ENCODE peak calls at places on chromosomes 16 and 17, in five cellular contexts. Q, E, C, A and L are unnamed samples.

GRCh38 chr17:45584092-45585036 is 93.8 kb upstream of the PLEKHM1 start:
- DNase-seq in Q (peak), E (peak), C (peak), A (peak), L (peak)

GRCh38 chr16:84841787-84842300 is 22.1 kb downstream of the CRISPLD2 start:
- DNase-seq in Q (no peak), E (no peak), C (no peak), A (no peak), L (no peak)

GRCh38 chr17:10875411-10875810 is 37.5 kb upstream of the PIRT start:
- DNase-seq in Q (no peak), E (no peak), C (no peak), A (no peak), L (no peak)

GRCh38 chr17:12789976-12790805 is 893 bp downstream of the ARHGAP44 start:
- DNase-seq in Q (no peak), E (peak), C (no peak), A (no peak), L (no peak)

GRCh38 chr16:10738231-10739077 is 5.2 kb upstream of the NUBP1 start:
- DNase-seq in Q (no peak), E (peak), C (peak), A (peak), L (peak)

GRCh38 chr16:528111-529011 is 849 bp downstream of the CAPN15 start:
- DNase-seq in Q (no peak), E (peak), C (peak), A (no peak), L (no peak)

GRCh38 chr17:77036136-77036840 is 104.5 kb upstream of the SEC14L1 start:
- DNase-seq in Q (no peak), E (no peak), C (no peak), A (no peak), L (no peak)

GRCh38 chr16:82011199-82011641 is at the start of gene SDR42E1:
- DNase-seq in Q (no peak), E (peak), C (no peak), A (no peak), L (peak)

GRCh38 chr16:90078594-90078895 is 1.4 kb upstream of the PRDM7 start:
- DNase-seq in Q (no peak), E (no peak), C (no peak), A (no peak), L (no peak)

GRCh38 chr17:16255481-16255901 is 38.5 kb downstream of the PIGL start:
- DNase-seq in Q (no peak), E (peak), C (no peak), A (peak), L (no peak)

GRCh38 chr16:35562919-35563318 is 2103.5 kb downstream of the TP53TG3F start:
- DNase-seq in Q (peak), E (no peak), C (no peak), A (no peak), L (no peak)

GRCh38 chr17:42247734-42248133 is 28.5 kb downstream of the STAT5B start:
- DNase-seq in Q (no peak), E (no peak), C (no peak), A (peak), L (no peak)

GRCh38 chr16:4487955-4488481 is 11.8 kb downstream of the HMOX2 start:
- DNase-seq in Q (no peak), E (no peak), C (no peak), A (no peak), L (no peak)

GRCh38 chr16:75322706-75323105 is 71.3 kb upstream of the BCAR1 start:
- DNase-seq in Q (no peak), E (no peak), C (no peak), A (no peak), L (no peak)

GRCh38 chr17:40341808-40342574 is 22.5 kb downstream of the GJD3 start:
- DNase-seq in Q (no peak), E (peak), C (no peak), A (peak), L (no peak)

GRCh38 chr16:73000020-73000906 is 47.7 kb downstream of the ZFHX3 start:
- DNase-seq in Q (no peak), E (no peak), C (peak), A (peak), L (no peak)

GRCh38 chr17:37182786-37183185 is 193.0 kb upstream of the C17orf78 start:
- DNase-seq in Q (no peak), E (no peak), C (no peak), A (no peak), L (no peak)

GRCh38 chr16:56930516-56931252 is 1.3 kb upstream of the HERPUD1 start:
- DNase-seq in Q (no peak), E (no peak), C (no peak), A (no peak), L (no peak)

GRCh38 chr16:85641305-85641704 is 28.2 kb downstream of the GSE1 start:
- DNase-seq in Q (no peak), E (no peak), C (no peak), A (no peak), L (no peak)

GRCh38 chr16:49492090-49492801 is 118.6 kb downstream of the C16orf78 start:
- DNase-seq in Q (no peak), E (peak), C (no peak), A (no peak), L (peak)

GRCh38 chr16:49589721-49590120 is 216.1 kb downstream of the C16orf78 start:
- DNase-seq in Q (no peak), E (no peak), C (no peak), A (no peak), L (no peak)

GRCh38 chr16:71855937-71856662 is 10.3 kb downstream of the ATXN1L start:
- DNase-seq in Q (no peak), E (no peak), C (no peak), A (no peak), L (no peak)

GRCh38 chr16:73129455-73129854 is 81.5 kb upstream of the ZFHX3 start:
- DNase-seq in Q (no peak), E (no peak), C (no peak), A (no peak), L (no peak)

GRCh38 chr16:29154100-29154499 is 169.2 kb downstream of the LAT start:
- DNase-seq in Q (no peak), E (no peak), C (no peak), A (no peak), L (no peak)

GRCh38 chr17:55416470-55417052 is 5.1 kb downstream of the MMD start:
- DNase-seq in Q (no peak), E (no peak), C (no peak), A (no peak), L (no peak)

GRCh38 chr17:45857977-45858708 is 13.5 kb downstream of the SPPL2C start:
- DNase-seq in Q (no peak), E (no peak), C (no peak), A (peak), L (no peak)

GRCh38 chr17:50507871-50508572 is at the start of gene MYCBPAP:
- DNase-seq in Q (peak), E (peak), C (peak), A (no peak), L (peak)
- TF ChIP-seq POLR2A in Q (no peak), E (peak), C (no peak), A (no peak), L (peak)

GRCh38 chr17:35129154-35129972 is 7.9 kb downstream of the FNDC8 start:
- DNase-seq in Q (no peak), E (no peak), C (no peak), A (no peak), L (no peak)

GRCh38 chr17:35129973-35130351 is 8.5 kb downstream of the FNDC8 start:
- DNase-seq in Q (no peak), E (no peak), C (no peak), A (no peak), L (no peak)

GRCh38 chr17:35127751-35128514 is 6.5 kb downstream of the FNDC8 start:
- DNase-seq in Q (no peak), E (peak), C (peak), A (no peak), L (no peak)

GRCh38 chr17:35132099-35132498 is 10.0 kb downstream of the NLE1 start:
- DNase-seq in Q (no peak), E (no peak), C (no peak), A (no peak), L (no peak)

DNA sequence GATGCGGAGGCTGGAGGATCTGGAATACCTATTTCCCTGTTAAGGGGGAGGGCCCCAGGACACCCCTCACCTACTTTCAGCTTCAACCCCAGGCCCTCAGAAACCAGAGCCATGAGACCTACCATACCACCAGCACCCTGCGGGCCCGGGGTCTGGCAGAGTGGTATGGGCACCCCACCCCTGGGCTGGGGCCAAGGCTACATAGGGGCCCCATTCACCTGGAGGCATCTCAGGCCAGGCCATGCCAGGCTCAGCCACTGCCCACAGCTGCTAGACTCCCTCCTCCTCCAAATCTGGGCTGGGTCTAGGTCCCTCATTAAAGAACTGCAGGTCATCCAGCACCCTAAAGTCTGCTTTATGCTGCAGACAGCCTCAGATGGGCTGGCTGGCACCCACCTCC is 9.0 kb downstream of the FNDC8 start:
- DNase-seq in Q (no peak), E (no peak), C (no peak), A (no peak), L (no peak)
- TF ChIP-seq POLR2A in Q (no peak), E (no peak), C (no peak), A (no peak), L (no peak)

DNA sequence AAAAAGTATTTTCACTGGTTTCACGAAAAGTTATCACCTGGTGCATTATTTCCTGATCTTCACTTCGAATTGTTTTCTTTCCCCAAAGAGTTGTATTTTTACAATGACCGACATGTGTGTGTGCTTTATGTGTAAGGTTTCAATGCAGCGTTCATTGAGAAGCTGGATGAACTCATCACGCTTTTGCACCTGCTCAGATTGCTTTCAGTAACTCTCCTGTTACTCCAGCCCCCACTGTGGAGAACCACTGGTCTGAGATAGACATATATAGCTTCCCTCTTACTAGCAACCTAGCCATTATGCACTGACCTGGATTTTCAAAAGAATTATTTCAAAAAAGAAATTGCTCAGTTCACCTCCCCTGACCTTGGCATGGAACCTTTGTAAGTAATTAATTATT is 178.3 kb upstream of the CHMP6 start:
- DNase-seq in Q (no peak), E (no peak), C (no peak), A (no peak), L (no peak)
- TF ChIP-seq POLR2A in Q (no peak), E (no peak), C (no peak), A (no peak), L (no peak)

DNA sequence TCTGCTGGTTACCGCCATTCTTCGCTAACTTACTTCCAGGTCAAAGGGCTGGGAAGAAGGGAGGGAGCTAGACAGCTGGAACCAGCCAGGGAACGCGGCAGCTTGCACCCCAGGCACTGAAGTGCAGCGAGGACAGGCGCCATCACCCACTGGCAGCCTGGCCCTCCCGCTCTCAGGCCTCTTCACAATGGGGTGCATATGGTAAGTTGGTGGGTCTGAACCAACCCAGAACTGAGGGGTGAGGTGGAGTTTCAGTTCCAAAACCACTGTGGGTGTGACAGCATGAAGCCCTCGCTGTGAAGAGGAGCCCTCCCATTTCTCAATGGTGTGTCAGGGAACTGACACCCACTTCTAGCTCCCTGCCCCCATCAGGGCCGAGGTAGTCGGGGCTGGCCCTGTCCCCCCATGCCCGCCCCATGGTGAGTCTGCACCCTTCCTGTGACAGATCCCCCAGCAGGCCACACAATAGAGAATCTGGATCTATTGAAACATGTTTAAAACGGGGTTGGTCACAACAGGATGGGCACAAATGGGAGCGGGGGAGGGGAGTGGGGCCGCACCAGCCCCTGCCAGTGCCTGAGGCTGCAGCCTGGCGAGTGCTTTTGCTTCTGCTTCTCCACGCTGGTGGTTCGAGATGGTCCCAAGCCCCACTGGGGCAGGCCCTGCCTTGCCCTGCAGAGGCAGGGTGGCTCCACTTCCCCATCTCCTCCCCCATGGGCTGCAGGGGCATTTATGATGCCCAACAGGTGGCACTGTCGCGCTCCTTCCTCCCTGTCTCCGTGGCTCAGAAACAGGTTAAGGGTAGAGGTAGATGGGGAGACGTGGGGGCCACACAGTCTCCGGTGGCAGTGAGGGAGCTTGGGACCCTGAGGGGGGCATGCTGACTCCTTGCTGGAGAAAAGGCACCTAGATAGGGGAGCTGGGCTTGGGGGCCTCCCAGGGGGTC is 2.3 kb downstream of the LIMD2 start:
- DNase-seq in Q (no peak), E (no peak), C (no peak), A (peak), L (no peak)
- TF ChIP-seq POLR2A in Q (no peak), E (no peak), C (no peak), A (no peak), L (peak)

DNA sequence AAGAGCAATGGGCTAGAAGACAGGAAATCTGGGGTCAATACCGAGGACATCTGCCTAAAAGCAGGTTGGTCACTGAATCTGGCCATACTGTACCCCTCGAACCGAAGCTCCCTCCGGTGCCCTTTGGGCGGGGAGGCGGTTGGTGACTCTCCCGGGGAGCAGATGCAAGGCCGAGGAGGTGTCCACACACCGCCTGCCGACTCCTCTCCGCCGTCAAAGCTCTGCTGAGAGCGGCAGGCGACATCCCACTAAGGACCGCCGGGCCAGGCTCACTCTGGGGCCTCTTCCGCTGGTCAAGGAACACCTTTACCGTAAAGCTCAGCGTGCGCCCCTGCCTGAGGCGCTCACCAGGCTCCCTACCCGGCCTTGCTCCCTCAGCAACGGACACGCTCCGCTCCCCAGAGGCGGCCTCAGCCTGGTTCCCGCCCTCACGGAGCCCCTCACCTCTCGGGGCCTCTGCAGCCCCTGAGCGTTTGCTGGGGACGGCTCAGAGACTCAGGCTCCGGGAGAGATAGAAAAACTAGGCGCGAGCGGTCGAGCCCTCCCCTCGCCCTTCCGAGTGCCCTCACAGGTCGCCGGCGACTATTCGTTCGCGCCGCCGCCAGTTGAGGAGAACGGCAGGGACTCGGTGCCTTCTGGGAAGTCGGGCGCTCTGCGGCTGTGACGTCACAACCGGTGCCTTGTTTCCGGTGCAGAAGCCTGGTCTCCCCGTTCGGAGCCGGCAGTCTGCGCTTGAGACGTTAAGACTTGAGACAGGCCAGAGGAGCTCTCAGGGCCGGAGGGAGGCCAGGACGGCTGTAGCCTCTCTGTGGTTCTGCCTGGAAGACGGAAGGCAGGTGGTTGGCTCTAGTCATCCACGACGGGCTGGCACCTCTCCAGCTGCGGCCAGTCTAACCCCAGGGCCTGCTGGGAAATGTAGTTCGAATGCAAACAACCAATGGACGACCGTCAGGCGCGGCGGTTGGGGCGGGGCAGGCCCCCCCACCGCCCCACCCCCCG is at the start of gene ZNF200:
- DNase-seq in Q (peak), E (peak), C (peak), A (peak), L (peak)
- TF ChIP-seq POLR2A in Q (peak), E (peak), C (no peak), A (peak), L (peak)

GRCh38 chr17:7347630-7348477 is 4.1 kb upstream of the KCTD11 start:
- DNase-seq in Q (no peak), E (no peak), C (no peak), A (no peak), L (no peak)

GRCh38 chr17:7352559-7352889 is 562 bp downstream of the KCTD11 start:
- DNase-seq in Q (no peak), E (no peak), C (no peak), A (no peak), L (no peak)

GRCh38 chr17:7346761-7347614 is 5.0 kb upstream of the KCTD11 start:
- DNase-seq in Q (no peak), E (no peak), C (no peak), A (no peak), L (no peak)

GRCh38 chr17:7351665-7352558 is at the start of gene KCTD11:
- DNase-seq in Q (peak), E (peak), C (peak), A (peak), L (peak)

GRCh38 chr17:7348478-7349242 is 3.3 kb upstream of the KCTD11 start:
- DNase-seq in Q (no peak), E (no peak), C (no peak), A (no peak), L (no peak)
- TF ChIP-seq POLR2A in Q (no peak), E (no peak), C (no peak), A (no peak), L (no peak)

GRCh38 chr17:21127508-21128077 is 829 bp downstream of the DHRS7B start:
- DNase-seq in Q (no peak), E (no peak), C (no peak), A (no peak), L (no peak)

GRCh38 chr17:21129023-21129681 is 2.4 kb downstream of the DHRS7B start:
- DNase-seq in Q (no peak), E (peak), C (no peak), A (peak), L (no peak)

GRCh38 chr17:21134559-21134958 is 7.8 kb downstream of the DHRS7B start:
- DNase-seq in Q (no peak), E (no peak), C (no peak), A (no peak), L (no peak)

GRCh38 chr17:21131090-21131616 is 4.4 kb downstream of the DHRS7B start:
- DNase-seq in Q (no peak), E (no peak), C (no peak), A (no peak), L (no peak)

DNA sequence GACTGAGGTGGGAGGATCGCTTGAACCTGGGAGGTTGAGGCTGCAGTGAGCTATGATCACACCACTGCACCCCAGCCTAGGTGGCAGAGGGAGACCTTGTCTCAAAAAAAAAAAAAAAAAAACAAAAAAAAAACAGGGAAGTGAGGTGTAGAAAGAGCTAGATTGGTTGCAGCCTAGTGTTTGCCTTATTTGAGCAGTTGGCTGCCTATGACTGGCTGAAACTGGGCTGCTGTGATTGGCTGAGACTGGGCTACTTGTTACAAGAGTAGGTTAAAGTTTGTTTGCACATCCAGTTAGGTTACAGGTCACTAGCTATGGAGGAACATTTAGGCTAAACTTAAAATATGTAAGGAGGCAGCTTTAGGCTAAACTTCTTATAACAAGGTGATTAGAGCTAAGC is 5.7 kb downstream of the DHRS7B start:
- DNase-seq in Q (no peak), E (no peak), C (no peak), A (no peak), L (no peak)
- TF ChIP-seq POLR2A in Q (no peak), E (no peak), C (no peak), A (no peak), L (no peak)